ENCODE peak calls at places on chromosomes 6 and 20, in five cellular contexts. T is HCT116, V is HepG2, Z is K562, R is GM12878. A is an unnamed sample.
A peak's percentile ranks its signal among the peaks of the same experiment; 100 is the strongest.

GRCh38 chr6:159168536-159169192 is 536 bp upstream of the FNDC1 start:
- DNase-seq in Z (peak; percentile 38), V (peak; percentile 11), T (no peak), R (no peak), A (peak; percentile 63)

GRCh38 chr6:75488026-75488425 is 5.6 kb downstream of the FILIP1 start:
- DNase-seq in Z (no peak), T (no peak), R (no peak), V (no peak), A (no peak)

GRCh38 chr6:165701005-165701404 is 38.0 kb upstream of the PDE10A start:
- DNase-seq in T (no peak), Z (no peak), R (no peak), V (no peak), A (no peak)

GRCh38 chr6:138520463-138520862 is 21.2 kb upstream of the NHSL1 start:
- DNase-seq in V (no peak), T (no peak), Z (peak; percentile 8), R (no peak), A (no peak)

GRCh38 chr6:39333626-39334025 is 11.1 kb upstream of the KCNK16 start:
- DNase-seq in R (no peak), T (no peak), V (no peak), Z (no peak), A (no peak)

GRCh38 chr20:44785768-44786167 is 24.6 kb downstream of the RIMS4 start:
- DNase-seq in R (no peak), T (no peak), V (no peak), Z (no peak), A (peak; percentile 36)

GRCh38 chr6:115441671-115442070 is 619.0 kb downstream of the FRK start:
- DNase-seq in Z (no peak), T (no peak), R (no peak), V (no peak), A (no peak)

GRCh38 chr20:18412202-18412901 is 54.5 kb downstream of the DZANK1 start:
- DNase-seq in Z (no peak), T (no peak), R (peak; percentile 28), V (no peak), A (no peak)

GRCh38 chr6:100062621-100063020 is 68.6 kb upstream of the MCHR2 start:
- DNase-seq in R (no peak), V (no peak), Z (no peak), T (no peak), A (no peak)

GRCh38 chr6:72950114-72950860 is 275.0 kb downstream of the KHDC1L start:
- DNase-seq in V (peak; percentile 31), R (no peak), T (peak; percentile 4), Z (no peak), A (peak; percentile 64)

GRCh38 chr6:4888841-4889240 is 112.6 kb downstream of the CDYL start:
- DNase-seq in T (no peak), Z (no peak), R (no peak), V (no peak), A (no peak)

GRCh38 chr6:3848380-3848779 is 793 bp upstream of the FAM50B start:
- DNase-seq in V (no peak), R (no peak), T (no peak), Z (no peak), A (no peak)

GRCh38 chr20:32052090-32052791 is at the start of gene HCK:
- DNase-seq in V (no peak), T (no peak), Z (no peak), R (no peak), A (no peak)

GRCh38 chr6:127342296-127342945 is 988 bp downstream of the ECHDC1 start:
- DNase-seq in T (no peak), V (peak; percentile 85), Z (no peak), R (no peak), A (peak; percentile 3)

GRCh38 chr6:2819115-2819514 is 22.5 kb downstream of the SERPINB1 start:
- DNase-seq in R (no peak), Z (no peak), T (no peak), V (no peak), A (no peak)

GRCh38 chr20:4876731-4877130 is 124.6 kb downstream of the SLC23A2 start:
- DNase-seq in R (no peak), V (no peak), T (no peak), Z (no peak), A (no peak)

GRCh38 chr6:154017786-154018185 is 21.3 kb upstream of the OPRM1 start:
- DNase-seq in T (no peak), V (no peak), R (no peak), Z (no peak), A (no peak)

GRCh38 chr6:31399589-31400466 is 3.6 kb upstream of the MICA start:
- DNase-seq in R (no peak), V (peak; percentile 84), Z (peak; percentile 94), T (peak; percentile 80), A (peak; percentile 88)

GRCh38 chr20:3987296-3987695 is 28.1 kb downstream of the RNF24 start:
- DNase-seq in Z (no peak), R (no peak), T (no peak), V (no peak), A (no peak)

GRCh38 chr6:52333840-52334200 is 28.1 kb upstream of the PAQR8 start:
- DNase-seq in T (no peak), V (no peak), R (no peak), Z (peak; percentile 34), A (no peak)

GRCh38 chr6:52331793-52332457 is 30.0 kb upstream of the PAQR8 start:
- DNase-seq in V (no peak), T (no peak), R (no peak), Z (no peak), A (no peak)

GRCh38 chr6:52328721-52329120 is 33.2 kb upstream of the PAQR8 start:
- DNase-seq in T (no peak), V (peak; percentile 30), Z (no peak), R (no peak), A (no peak)

GRCh38 chr6:52328303-52328662 is 33.7 kb upstream of the PAQR8 start:
- DNase-seq in T (no peak), R (no peak), V (peak; percentile 96), Z (no peak), A (no peak)

DNA sequence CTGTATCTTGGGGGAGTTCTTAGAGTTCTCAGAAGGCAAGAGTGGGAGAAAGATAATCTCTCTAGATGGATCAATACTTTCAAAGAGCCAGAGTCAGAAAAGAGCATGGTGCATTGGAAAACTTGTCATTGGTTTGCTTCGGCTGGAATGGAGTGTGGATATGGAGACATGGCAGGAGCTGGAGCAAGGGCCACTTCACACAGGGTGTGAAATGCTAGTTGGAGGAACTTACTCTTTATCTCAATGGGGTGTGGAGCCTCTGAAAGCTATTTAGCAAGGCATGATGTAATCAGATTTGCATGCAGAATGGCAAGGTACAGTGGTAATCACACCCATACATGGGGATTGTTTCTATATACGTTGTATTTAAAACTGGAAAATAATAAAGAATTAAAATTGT is 31.5 kb upstream of the PAQR8 start:
- DNase-seq in V (no peak), Z (peak; percentile 29), R (no peak), T (no peak), A (no peak)
- TF ChIP-seq POLR2A in V (no peak), Z (no peak), R (no peak), T (no peak), A (no peak)

GRCh38 chr20:35305682-35306556 is 13.7 kb upstream of the FAM83C start:
- DNase-seq in T (peak; percentile 97), V (peak; percentile 92), Z (peak; percentile 85), R (no peak), A (peak; percentile 95)
- TF ChIP-seq REST in T (no peak), V (no peak), Z (no peak), R (no peak), A (no peak)

GRCh38 chr6:151285121-151285520 is 45.4 kb downstream of the AKAP12 start:
- DNase-seq in V (no peak), Z (no peak), T (no peak), R (no peak), A (no peak)

GRCh38 chr6:151286192-151286591 is 46.4 kb downstream of the AKAP12 start:
- DNase-seq in R (no peak), Z (peak; percentile 26), V (no peak), T (no peak), A (no peak)

GRCh38 chr6:151284012-151284411 is 44.2 kb downstream of the AKAP12 start:
- DNase-seq in T (no peak), Z (no peak), R (no peak), V (no peak), A (no peak)

GRCh38 chr6:151288711-151289398 is 49.1 kb downstream of the AKAP12 start:
- DNase-seq in Z (no peak), V (no peak), R (no peak), T (no peak), A (no peak)

DNA sequence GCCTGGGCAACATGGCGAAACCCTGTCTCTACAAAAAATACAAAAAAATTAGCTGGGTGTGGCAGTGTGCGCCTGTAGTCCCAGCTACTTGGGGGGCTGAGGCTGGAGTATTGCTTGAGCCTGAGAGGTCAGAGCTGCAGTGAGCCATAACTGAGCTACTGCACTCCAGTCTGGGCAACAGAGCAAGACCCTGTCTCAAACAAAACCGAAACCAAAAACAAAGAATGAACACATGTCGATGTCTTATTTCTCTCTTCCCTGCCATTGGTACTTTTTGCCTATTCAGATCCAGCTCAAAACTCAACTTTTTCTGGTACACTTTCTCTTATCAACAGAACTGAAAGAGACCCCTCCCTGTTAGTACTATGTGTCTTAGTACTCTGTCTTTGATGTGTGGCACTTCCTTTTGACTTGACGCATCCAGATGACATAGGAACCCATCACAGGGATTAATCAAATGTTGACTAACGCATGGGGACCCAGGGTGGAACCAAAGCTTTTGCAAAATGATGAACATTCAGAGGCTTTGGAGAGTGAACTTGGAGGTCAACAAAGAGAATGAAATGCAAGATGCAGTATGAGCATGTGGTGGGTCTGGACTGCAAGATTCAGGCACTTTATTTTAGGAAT is 44.8 kb downstream of the AKAP12 start:
- DNase-seq in R (no peak), T (no peak), V (no peak), Z (no peak), A (no peak)
- TF ChIP-seq POLR2A in R (no peak), T (no peak), V (no peak), Z (no peak), A (no peak)

GRCh38 chr20:47285189-47285588 is 71.3 kb downstream of the ZMYND8 start:
- DNase-seq in R (no peak), Z (no peak), V (no peak), T (no peak), A (no peak)

GRCh38 chr20:47284373-47284772 is 72.1 kb downstream of the ZMYND8 start:
- DNase-seq in R (no peak), V (no peak), T (no peak), Z (no peak), A (no peak)

GRCh38 chr20:47287609-47288144 is 68.8 kb downstream of the ZMYND8 start:
- DNase-seq in T (no peak), V (no peak), R (no peak), Z (no peak), A (no peak)

GRCh38 chr20:47289096-47289495 is 67.4 kb downstream of the ZMYND8 start:
- DNase-seq in V (no peak), R (no peak), T (no peak), Z (no peak), A (no peak)

GRCh38 chr20:47286681-47287080 is 69.8 kb downstream of the ZMYND8 start:
- DNase-seq in T (no peak), Z (no peak), V (no peak), R (no peak), A (no peak)
- TF ChIP-seq REST in T (no peak), Z (no peak), V (no peak), R (no peak), A (no peak)

GRCh38 chr20:25058051-25058796 is at the start of gene ACSS1:
- DNase-seq in Z (no peak), T (no peak), V (no peak), R (peak; percentile 62), A (peak; percentile 72)
- TF ChIP-seq POLR2A in Z (no peak), T (no peak), V (no peak), R (peak; percentile 83), A (peak; percentile 69)

GRCh38 chr20:21243811-21244210 is 59.3 kb upstream of the XRN2 start:
- DNase-seq in R (no peak), V (no peak), T (no peak), Z (no peak), A (no peak)
- TF ChIP-seq REST in R (no peak), V (no peak), T (no peak), Z (no peak), A (no peak)